ENCODE peak calls at places on chromosome 15, in five cellular contexts. K is activated naive CD4-positive, alpha-beta T cell; H is activated CD4-positive, alpha-beta T cell treated with anti-CD3 and anti-CD28 coated beads for 4 hours; O is BE2C; F is substantia nigra. Y is an unnamed sample.

GRCh38 chr15:51758645-51759044 is 7.2 kb downstream of the TMOD2 start:
- DNase-seq in K (no peak), H (no peak), O (peak; percentile 90), F (peak; percentile 42), Y (no peak)

GRCh38 chr15:63020128-63020527 is 22.4 kb upstream of the TPM1 start:
- DNase-seq in K (no peak), H (no peak), O (no peak), F (no peak), Y (no peak)

GRCh38 chr15:31133890-31134289 is 32.4 kb upstream of the TRPM1 start:
- DNase-seq in K (no peak), H (no peak), O (no peak), F (no peak), Y (no peak)

GRCh38 chr15:27828721-27829120 is 270.4 kb downstream of the OCA2 start:
- DNase-seq in K (no peak), H (no peak), O (no peak), F (no peak), Y (no peak)

GRCh38 chr15:74783808-74784175 is 1.9 kb downstream of the CSK start:
- DNase-seq in K (no peak), H (no peak), O (no peak), F (no peak), Y (no peak)

GRCh38 chr15:25054943-25055342 is 100.2 kb downstream of the SNRPN start:
- DNase-seq in K (no peak), H (no peak), O (no peak), F (no peak), Y (no peak)

GRCh38 chr15:99683000-99683670 is 50.1 kb downstream of the LYSMD4 start:
- DNase-seq in K (no peak), H (no peak), O (no peak), F (no peak), Y (no peak)

GRCh38 chr15:73686781-73687256 is 2.6 kb downstream of the CD276 start:
- DNase-seq in K (no peak), H (no peak), O (no peak), F (no peak), Y (peak; percentile 65)

GRCh38 chr15:48965972-48966371 is 2.3 kb upstream of the SHC4 start:
- DNase-seq in K (no peak), H (no peak), O (peak; percentile 60), F (no peak), Y (no peak)

GRCh38 chr15:89479173-89479572 is 17.2 kb downstream of the RHCG start:
- DNase-seq in K (no peak), H (no peak), O (no peak), F (no peak), Y (no peak)

GRCh38 chr15:70314018-70314354 is 216.3 kb upstream of the TLE3 start:
- DNase-seq in K (no peak), H (no peak), O (no peak), F (no peak), Y (no peak)

GRCh38 chr15:33226559-33227181 is 32.2 kb upstream of the FMN1 start:
- DNase-seq in K (no peak), H (peak; percentile 55), O (peak; percentile 75), F (no peak), Y (no peak)

GRCh38 chr15:100596792-100597191 is 5.2 kb downstream of the LINS1 start:
- DNase-seq in K (peak; percentile 74), H (peak; percentile 98), O (no peak), F (no peak), Y (no peak)

GRCh38 chr15:80152896-80153876 is at the start of gene FAH:
- DNase-seq in K (no peak), H (peak; percentile 22), O (no peak), F (peak; percentile 71), Y (no peak)

GRCh38 chr15:63372018-63372705 is 9.5 kb downstream of the CA12 start:
- DNase-seq in K (no peak), H (no peak), O (no peak), F (no peak), Y (peak; percentile 86)

GRCh38 chr15:47399100-47399499 is 318.2 kb upstream of the SEMA6D start:
- DNase-seq in K (no peak), H (no peak), O (no peak), F (no peak), Y (no peak)

Y was measured in AG04450.